ENCODE peak calls at places on chromosomes 1 and 21, in eight cellular contexts. E is heart left ventricle, V is AG04450, H is PC-3, X is transverse colon, T is fibroblast of lung, A is brain microvascular endothelial cell, B is testis. S is an unnamed sample.

GRCh38 chr1:244174922-244175521 is 123.9 kb downstream of the ZBTB18 start:
- DNase-seq in X (no peak), E (no peak), V (no peak), A (no peak), B (no peak), H (no peak), T (no peak), S (no peak)

GRCh38 chr1:219792337-219793021 is 135.9 kb downstream of the SLC30A10 start:
- DNase-seq in H (no peak), A (peak; percentile 77), T (peak; percentile 88), B (no peak), X (no peak), E (no peak), V (peak; percentile 42), S (no peak)

GRCh38 chr1:21341022-21341421 is 50.8 kb upstream of the ECE1 start:
- DNase-seq in X (peak; percentile 9), H (peak; percentile 36), T (no peak), A (no peak), B (no peak), V (no peak), E (no peak), S (no peak)

GRCh38 chr1:194045416-194045815 is 859.0 kb upstream of the B3GALT2 start:
- DNase-seq in A (no peak), H (peak; percentile 42), B (no peak), E (no peak), V (peak; percentile 23), X (no peak), T (peak; percentile 73), S (no peak)

GRCh38 chr1:206949208-206949607 is 2.9 kb upstream of the PIGR start:
- DNase-seq in H (no peak), V (no peak), T (no peak), A (no peak), E (no peak), X (no peak), B (no peak), S (no peak)

GRCh38 chr1:218527737-218528136 is 182.6 kb downstream of the TGFB2 start:
- DNase-seq in E (no peak), B (no peak), V (peak; percentile 44), H (peak; percentile 40), A (no peak), T (peak; percentile 61), X (no peak), S (no peak)

GRCh38 chr1:27604579-27605299 is 795 bp upstream of the AHDC1 start:
- DNase-seq in T (no peak), V (no peak), X (no peak), B (no peak), A (no peak), H (no peak), E (peak; percentile 58), S (no peak)

GRCh38 chr1:227356582-227357228 is 38.4 kb upstream of the CDC42BPA start:
- DNase-seq in E (no peak), H (peak; percentile 91), X (peak; percentile 21), V (no peak), T (peak; percentile 14), A (peak; percentile 3), B (no peak), S (peak; percentile 55)

GRCh38 chr1:159835862-159836518 is 9.3 kb downstream of the SLAMF8 start:
- DNase-seq in A (no peak), X (no peak), T (no peak), V (no peak), E (no peak), B (no peak), H (no peak), S (no peak)

GRCh38 chr1:53121319-53122172 is 20.9 kb downstream of the SLC1A7 start:
- DNase-seq in B (peak; percentile 50), A (no peak), E (peak; percentile 86), H (peak; percentile 42), X (peak; percentile 16), V (no peak), T (peak; percentile 90), S (peak; percentile 91)

GRCh38 chr1:112743174-112744018 is 28.3 kb upstream of the PPM1J start:
- DNase-seq in T (peak; percentile 50), E (no peak), A (peak; percentile 18), H (no peak), X (no peak), V (no peak), B (peak; percentile 26), S (no peak)

GRCh38 chr1:112735752-112736151 is 20.6 kb upstream of the PPM1J start:
- DNase-seq in X (no peak), B (no peak), E (no peak), A (peak; percentile 77), H (peak; percentile 95), T (peak; percentile 92), V (peak; percentile 53), S (no peak)

GRCh38 chr1:112737573-112737972 is 22.4 kb upstream of the PPM1J start:
- DNase-seq in X (no peak), H (no peak), V (no peak), B (no peak), E (no peak), T (no peak), A (no peak), S (no peak)
- TF ChIP-seq CTCF in X (no peak), H (no peak), V (no peak), B (no peak), E (no peak), T (no peak), A (no peak), S (peak; percentile 9)

GRCh38 chr21:43373387-43374227 is 53.3 kb downstream of the SIK1 start:
- DNase-seq in B (no peak), E (peak; percentile 41), X (no peak), V (no peak), A (no peak), T (peak; percentile 23), H (no peak), S (no peak)
- H3K27ac ChIP-seq in B (no peak overlapping the region), E (no peak overlapping the region), X (no peak overlapping the region), V (no peak overlapping the region), A (no peak overlapping the region), T (no peak overlapping the region), H (peak overlapping the region; percentile 53), S (no peak overlapping the region)

DNA sequence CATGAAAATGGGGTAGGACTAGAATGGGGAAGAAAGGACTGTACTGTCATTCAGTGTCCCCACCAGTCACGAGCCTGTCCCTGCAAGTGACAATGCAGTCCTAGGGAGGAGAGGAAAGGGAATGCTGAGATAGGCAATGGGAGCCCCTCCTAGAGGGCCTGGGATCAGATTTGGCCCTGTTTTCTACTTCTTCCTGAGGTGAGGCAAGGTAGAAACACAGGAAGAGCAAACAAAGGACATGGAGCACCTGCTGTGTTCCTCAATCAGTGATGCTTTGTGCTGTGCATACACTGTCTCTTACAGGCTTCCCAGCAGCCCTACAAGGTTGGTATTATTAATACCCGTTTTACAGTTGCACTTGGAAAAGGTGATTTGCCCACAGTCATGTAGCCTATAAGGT is 6.1 kb downstream of the FABP3 start:
- DNase-seq in H (no peak), B (no peak), V (no peak), E (no peak), T (no peak), X (no peak), A (no peak), S (no peak)
- TF ChIP-seq CTCF in H (no peak), B (no peak), V (no peak), E (no peak), T (no peak), X (no peak), A (no peak), S (no peak)

GRCh38 chr1:209655412-209655811 is 3.2 kb upstream of the LAMB3 start:
- DNase-seq in X (no peak), B (no peak), H (peak; percentile 77), E (no peak), T (no peak), A (no peak), V (no peak), S (no peak)

GRCh38 chr1:209652121-209652742 is at the start of gene LAMB3:
- DNase-seq in H (peak; percentile 94), T (no peak), A (no peak), E (no peak), X (peak; percentile 93), V (no peak), B (no peak), S (peak; percentile 73)

GRCh38 chr1:209655832-209656231 is 3.6 kb upstream of the LAMB3 start:
- DNase-seq in X (peak; percentile 46), V (no peak), E (no peak), H (peak; percentile 99), A (no peak), T (no peak), B (no peak), S (peak; percentile 68)

GRCh38 chr1:209652873-209653401 is 712 bp upstream of the LAMB3 start:
- DNase-seq in A (peak; percentile 51), H (peak; percentile 100), V (no peak), T (peak; percentile 79), X (peak; percentile 93), E (peak; percentile 84), B (peak; percentile 90), S (peak; percentile 95)

GRCh38 chr1:209653915-209654351 is 1.7 kb upstream of the LAMB3 start:
- DNase-seq in A (no peak), T (no peak), V (no peak), H (no peak), B (no peak), E (no peak), X (peak; percentile 56), S (peak; percentile 74)
- H3K27ac ChIP-seq in A (no peak overlapping the region), T (no peak overlapping the region), V (no peak overlapping the region), H (peak overlapping the region; percentile 95), B (no peak overlapping the region), E (no peak overlapping the region), X (peak overlapping the region; percentile 88), S (peak overlapping the region; percentile 97)

DNA sequence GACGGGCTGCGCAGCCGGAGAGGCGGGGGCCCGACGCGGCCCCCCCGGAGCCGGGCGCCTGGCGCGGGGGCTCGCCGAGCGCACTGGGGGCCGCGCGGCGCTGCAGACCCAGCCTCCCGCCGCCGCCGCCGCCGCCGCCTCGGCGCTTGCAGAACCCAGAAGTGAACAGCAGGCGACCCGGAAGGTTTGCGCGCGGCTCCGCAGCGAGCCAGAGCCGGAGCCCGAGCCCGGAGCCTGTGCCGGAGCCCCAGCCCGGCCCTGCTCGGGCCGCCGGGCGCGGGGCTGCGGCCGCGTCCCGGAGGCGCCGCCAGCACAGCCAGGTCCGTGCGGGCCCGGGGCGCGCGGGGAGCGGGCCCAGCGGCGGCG is at the start of gene ZNF362:
- DNase-seq in X (peak; percentile 67), V (peak; percentile 20), T (peak; percentile 69), B (peak; percentile 41), A (peak; percentile 49), E (peak; percentile 86), H (peak; percentile 59), S (peak; percentile 88)
- TF ChIP-seq CTCF in X (no peak), V (no peak), T (peak; percentile 18), B (no peak), A (peak; percentile 30), E (no peak), H (no peak), S (no peak)

DNA sequence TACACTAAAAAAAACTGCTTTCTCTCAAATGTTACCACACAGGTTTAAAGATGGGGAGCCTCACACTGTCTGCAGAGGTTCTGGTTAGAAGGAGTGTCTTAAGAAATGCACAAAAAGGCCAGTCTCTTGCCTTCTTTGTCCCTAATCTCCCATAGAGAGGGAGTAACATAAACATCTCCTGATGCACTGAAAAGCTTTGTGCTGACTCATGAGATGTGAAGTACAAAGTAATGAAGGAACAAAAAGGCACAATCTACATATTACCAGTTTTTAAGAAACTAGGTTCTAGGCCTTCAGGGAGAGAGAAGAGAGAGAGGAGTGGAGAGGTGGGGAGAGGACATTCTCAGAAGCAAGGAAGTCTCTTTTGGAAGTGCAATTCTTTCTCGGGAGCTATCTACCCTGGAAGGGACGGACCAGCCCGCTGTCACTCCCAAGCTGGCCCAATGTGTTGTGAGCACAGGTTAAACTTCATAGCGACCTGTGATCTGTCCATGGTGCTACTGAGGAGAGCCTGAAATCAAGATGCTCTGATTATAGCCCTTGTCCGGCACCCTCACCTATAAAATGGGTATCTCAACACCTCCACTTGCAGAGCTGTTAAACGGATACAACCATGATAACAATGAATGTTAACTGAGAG is 458.1 kb downstream of the DISC1 start:
- DNase-seq in B (no peak), E (no peak), A (peak; percentile 2), T (peak; percentile 17), X (no peak), H (peak; percentile 46), V (no peak), S (peak; percentile 62)
- H3K27ac ChIP-seq in B (no peak overlapping the region), E (no peak overlapping the region), A (no peak overlapping the region), T (no peak overlapping the region), X (no peak overlapping the region), H (no peak overlapping the region), V (no peak overlapping the region), S (no peak overlapping the region)

S was measured in hepatocyte.